ENCODE peak calls at places on chromosomes 13 and 19, in seven cellular contexts. W is uterus; K is fibroblast of lung; N is psoas muscle; L is CD8-positive, alpha-beta T cell; R is IMR-90; C is stomach. P is an unnamed sample. For H3K4me1, the result is how much of the 10 kb centered on the place peaks cover.

GRCh38 chr13:78586706-78587105 is 16.6 kb downstream of the POU4F1 start:
- DNase-seq in W (no peak), K (peak), N (no peak), L (no peak), R (no peak), C (no peak), P (no peak)

GRCh38 chr13:109654341-109655205 is 131.8 kb downstream of the IRS2 start:
- DNase-seq in W (no peak), K (peak), N (peak), L (no peak), R (no peak), C (no peak), P (no peak)

GRCh38 chr19:10769533-10770491 is 51.9 kb downstream of the DNM2 start:
- DNase-seq in W (peak), K (peak), N (peak), L (no peak), R (peak), C (peak), P (no peak)

GRCh38 chr13:48750588-48751383 is 97.1 kb downstream of the CYSLTR2 start:
- DNase-seq in W (peak), K (peak), N (peak), L (no peak), R (no peak), C (no peak), P (no peak)

GRCh38 chr19:28785961-28786360 is 427.0 kb downstream of the UQCRFS1 start:
- DNase-seq in W (no peak), K (no peak), N (no peak), L (no peak), R (no peak), C (no peak), P (no peak)

GRCh38 chr19:7506385-7507328 is 9.2 kb upstream of the ZNF358 start:
- DNase-seq in W (peak), K (peak), N (peak), L (no peak), R (peak), C (peak), P (peak)

GRCh38 chr13:98293103-98293502 is 116.0 kb upstream of the RNF113B start:
- DNase-seq in W (no peak), K (no peak), N (no peak), L (no peak), R (no peak), C (peak), P (no peak)

GRCh38 chr19:41871573-41872383 is 5.3 kb upstream of the CD79A start:
- DNase-seq in W (no peak), K (no peak), N (no peak), L (peak), R (no peak), C (no peak), P (no peak)

GRCh38 chr19:2239771-2240770 is 3.4 kb downstream of the SF3A2 start:
- DNase-seq in W (no peak), K (peak), N (no peak), L (no peak), R (peak), C (no peak), P (no peak)
- H3K4me1 ChIP-seq in W (under half), K (under half), N (half or more), L (half or more), R (under half), C (half or more), P (half or more)

GRCh38 chr13:33606692-33607091 is 211.3 kb upstream of the RFC3 start:
- DNase-seq in W (no peak), K (peak), N (no peak), L (no peak), R (no peak), C (no peak), P (no peak)
- TF ChIP-seq CTCF in W (no peak), K (no peak), N (no peak), L (no peak), R (no peak), C (no peak), P (no peak)

DNA sequence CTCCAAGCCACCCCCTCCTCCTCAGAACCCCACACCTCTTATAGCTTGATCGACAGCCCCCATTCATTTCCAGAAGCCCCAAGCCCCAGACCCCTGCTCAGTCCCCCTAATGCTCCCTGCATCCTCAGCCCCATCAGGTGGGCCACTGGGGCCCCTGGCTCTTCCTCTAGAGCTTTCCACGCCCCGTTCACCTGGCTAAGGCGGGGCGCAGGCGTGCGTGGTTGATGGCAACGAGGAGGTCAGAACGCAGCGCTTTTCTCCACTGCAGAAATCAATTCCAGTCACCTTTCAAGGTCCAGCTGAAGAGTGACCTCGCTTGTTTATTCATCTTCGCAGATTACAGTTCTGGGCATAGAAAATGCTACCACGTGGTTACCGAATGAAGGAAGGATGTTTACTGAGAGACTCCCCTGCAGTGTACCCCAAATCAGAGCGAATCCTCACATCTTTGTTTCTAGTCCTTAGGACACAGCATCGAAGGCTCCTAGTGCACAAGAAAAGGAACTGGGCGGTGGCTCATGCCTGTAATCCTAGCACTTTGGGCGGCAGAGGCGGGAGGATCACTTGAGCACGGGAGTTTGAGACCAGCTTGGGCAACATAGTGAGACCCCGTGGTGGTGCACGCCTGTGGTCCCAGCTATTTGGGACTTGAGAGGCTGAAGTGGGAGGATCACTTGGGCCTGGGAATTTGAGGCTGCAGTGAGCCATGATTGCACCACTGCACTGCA is 798 bp upstream of the PBX4 start:
- DNase-seq in W (no peak), K (no peak), N (no peak), L (no peak), R (no peak), C (no peak), P (no peak)
- H3K4me3 ChIP-seq in W (no peak), K (peak), N (peak), L (peak), R (peak), C (peak), P (peak)

DNA sequence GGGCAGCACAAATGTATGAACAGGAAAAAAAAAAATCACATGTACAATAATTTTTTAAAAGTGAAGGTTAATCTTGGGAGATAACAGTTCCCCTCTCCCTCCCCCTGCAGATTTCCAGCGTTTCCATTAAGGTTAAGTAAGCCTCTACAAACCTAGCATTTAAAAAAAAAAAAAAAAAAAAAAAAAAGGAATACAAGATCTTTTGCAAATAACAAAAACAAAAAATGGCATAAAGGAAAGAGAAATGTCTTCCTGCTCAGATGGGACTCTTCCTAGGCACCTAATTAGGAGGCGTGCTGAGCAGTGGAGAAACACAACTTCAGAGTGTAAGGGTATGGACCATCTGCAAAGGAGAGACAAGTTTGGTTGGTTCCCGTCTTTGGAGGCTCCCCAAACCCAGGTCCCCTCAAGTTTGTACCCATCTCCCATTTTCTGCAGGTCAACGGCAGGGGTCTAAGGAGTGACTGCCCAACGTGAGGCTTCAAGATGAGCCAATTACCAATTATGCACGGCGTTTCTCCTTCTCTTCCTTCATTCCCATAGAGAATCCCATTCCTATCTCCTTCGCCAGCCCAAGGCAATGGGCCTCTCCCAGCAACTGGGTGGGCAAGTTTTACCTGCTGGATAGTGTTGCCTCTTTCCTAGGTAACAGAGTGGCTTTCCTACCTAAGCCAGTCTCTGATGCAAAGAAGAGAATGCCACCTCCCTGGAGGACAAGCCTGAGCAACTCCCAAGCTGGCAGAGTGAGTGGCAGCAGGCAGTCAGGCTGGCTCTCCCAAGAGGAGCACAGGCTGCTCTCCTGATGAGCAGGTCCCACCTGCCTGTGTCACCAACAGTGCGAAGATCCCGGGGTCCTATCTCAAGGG is 5.1 kb upstream of the ECH1 start:
- DNase-seq in W (no peak), K (no peak), N (no peak), L (no peak), R (no peak), C (no peak), P (no peak)
- H3K4me1 ChIP-seq in W (under half), K (under half), N (half or more), L (under half), R (under half), C (half or more), P (under half)

GRCh38 chr19:15170345-15170744 is 30.4 kb downstream of the NOTCH3 start:
- DNase-seq in W (no peak), K (no peak), N (no peak), L (no peak), R (no peak), C (no peak), P (no peak)

GRCh38 chr19:15175609-15176008 is 25.2 kb downstream of the NOTCH3 start:
- DNase-seq in W (no peak), K (no peak), N (no peak), L (no peak), R (no peak), C (no peak), P (no peak)

GRCh38 chr19:15177269-15178116 is 23.3 kb downstream of the NOTCH3 start:
- DNase-seq in W (peak), K (peak), N (peak), L (peak), R (peak), C (peak), P (no peak)

GRCh38 chr19:15169541-15170285 is 31.1 kb downstream of the NOTCH3 start:
- DNase-seq in W (no peak), K (no peak), N (no peak), L (no peak), R (no peak), C (no peak), P (no peak)

DNA sequence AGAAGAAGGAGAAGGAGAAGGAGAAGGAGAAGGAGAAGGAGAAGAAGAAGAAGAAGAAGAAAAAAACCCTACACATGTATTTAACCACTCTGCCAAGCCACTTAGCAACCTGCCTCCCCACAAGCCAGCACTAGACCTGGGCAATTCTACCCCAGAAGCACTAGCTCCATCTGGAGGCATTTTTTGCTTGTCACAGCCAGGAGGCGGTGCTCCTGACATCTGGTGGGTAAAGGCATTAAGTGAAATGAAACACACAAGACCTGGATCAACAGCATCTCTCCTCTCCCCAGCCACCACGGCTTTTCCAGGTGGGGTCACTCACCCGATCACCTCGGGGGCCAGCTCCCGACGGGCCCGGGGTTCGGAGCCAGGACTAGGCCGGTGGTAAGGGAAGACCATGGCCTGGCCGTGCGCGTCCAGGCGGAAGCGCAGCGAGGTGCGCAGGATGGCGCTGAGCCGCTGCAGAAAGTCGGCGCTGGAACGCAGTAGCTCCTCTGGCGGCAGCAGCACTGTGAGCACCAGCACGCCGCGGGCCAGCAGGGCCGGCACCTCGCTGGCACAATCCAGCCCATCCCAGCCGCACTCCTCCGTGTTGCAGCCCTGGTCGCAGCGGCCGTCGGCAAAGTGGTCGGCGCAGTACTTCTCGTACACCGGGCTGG is 26.9 kb downstream of the NOTCH3 start:
- DNase-seq in W (no peak), K (peak), N (no peak), L (no peak), R (no peak), C (no peak), P (no peak)
- TF ChIP-seq CTCF in W (no peak), K (peak), N (no peak), L (no peak), R (peak), C (no peak), P (no peak)